ENCODE peak calls at places on chromosomes 12 and 14, in four cellular contexts. C is activated CD8-positive, alpha-beta T cell treated with anti-CD3 and anti-CD28 coated beads for 36 hours; F is IMR-90; E is stomach. Y is an unnamed sample.
A peak's percentile ranks its signal among the peaks of the same experiment; 100 is the strongest.

GRCh38 chr12:48717252-48717695 is 767 bp upstream of the CCNT1 start:
- DNase-seq in C (no peak), F (peak; percentile 4), E (no peak), Y (no peak)

GRCh38 chr14:99592933-99593753 is 10.9 kb downstream of the CCDC85C start:
- DNase-seq in C (no peak), F (no peak), E (no peak), Y (no peak)

GRCh38 chr12:67669217-67669924 is 20.8 kb downstream of the DYRK2 start:
- DNase-seq in C (peak; percentile 33), F (no peak), E (no peak), Y (no peak)

GRCh38 chr12:116183741-116184141 is 93.8 kb downstream of the MED13L start:
- DNase-seq in C (no peak), F (peak; percentile 47), E (no peak), Y (peak; percentile 21)

GRCh38 chr14:92607251-92607650 is 93.7 kb downstream of the RIN3 start:
- DNase-seq in C (no peak), F (no peak), E (no peak), Y (no peak)

GRCh38 chr14:105042813-105043212 is 21.9 kb upstream of the CDCA4 start:
- DNase-seq in C (no peak), F (no peak), E (no peak), Y (no peak)

GRCh38 chr12:106252056-106252455 is 4.2 kb upstream of the CKAP4 start:
- DNase-seq in C (no peak), F (no peak), E (no peak), Y (no peak)

GRCh38 chr12:117069126-117069788 is 30.0 kb downstream of the TESC start:
- DNase-seq in C (no peak), F (no peak), E (no peak), Y (no peak)

GRCh38 chr14:46432516-46432915 is 219.1 kb downstream of the RPL10L start:
- DNase-seq in C (no peak), F (no peak), E (no peak), Y (no peak)

GRCh38 chr12:87827638-87828264 is 201.4 kb downstream of the C12orf50 start:
- DNase-seq in C (no peak), F (peak; percentile 86), E (no peak), Y (no peak)

GRCh38 chr12:31849090-31849687 is 110.0 kb upstream of the RESF1 start:
- DNase-seq in C (no peak), F (peak; percentile 9), E (no peak), Y (no peak)

GRCh38 chr12:94304566-94305061 is 155.1 kb downstream of the CEP83 start:
- DNase-seq in C (no peak), F (peak; percentile 66), E (no peak), Y (peak; percentile 62)

GRCh38 chr12:7642876-7643309 is 22.8 kb downstream of the APOBEC1 start:
- DNase-seq in C (peak; percentile 62), F (no peak), E (no peak), Y (peak; percentile 26)

GRCh38 chr14:105091335-105092123 is 26.3 kb upstream of the GPR132 start:
- DNase-seq in C (no peak), F (no peak), E (peak; percentile 94), Y (peak; percentile 30)

GRCh38 chr12:7042847-7043246 is 17.7 kb upstream of the C1S start:
- DNase-seq in C (no peak), F (peak; percentile 29), E (no peak), Y (peak; percentile 41)

GRCh38 chr12:1851126-1851791 is 30.9 kb downstream of the LRTM2 start:
- DNase-seq in C (no peak), F (peak; percentile 56), E (no peak), Y (peak; percentile 61)

GRCh38 chr12:59119676-59120075 is 199.4 kb upstream of the LRIG3 start:
- DNase-seq in C (no peak), F (peak; percentile 39), E (no peak), Y (peak; percentile 2)

GRCh38 chr14:79018846-79019245 is 848.7 kb downstream of the NRXN3 start:
- DNase-seq in C (no peak), F (peak; percentile 82), E (no peak), Y (peak; percentile 57)

GRCh38 chr12:109199324-109199723 is 82.9 kb downstream of the ACACB start:
- DNase-seq in C (no peak), F (no peak), E (no peak), Y (no peak)

GRCh38 chr12:70719672-70720420 is 82.6 kb upstream of the PTPRB start:
- DNase-seq in C (peak; percentile 45), F (peak; percentile 36), E (no peak), Y (peak; percentile 20)

GRCh38 chr14:37384870-37385596 is 187.3 kb downstream of the MIPOL1 start:
- DNase-seq in C (no peak), F (no peak), E (no peak), Y (no peak)

DNA sequence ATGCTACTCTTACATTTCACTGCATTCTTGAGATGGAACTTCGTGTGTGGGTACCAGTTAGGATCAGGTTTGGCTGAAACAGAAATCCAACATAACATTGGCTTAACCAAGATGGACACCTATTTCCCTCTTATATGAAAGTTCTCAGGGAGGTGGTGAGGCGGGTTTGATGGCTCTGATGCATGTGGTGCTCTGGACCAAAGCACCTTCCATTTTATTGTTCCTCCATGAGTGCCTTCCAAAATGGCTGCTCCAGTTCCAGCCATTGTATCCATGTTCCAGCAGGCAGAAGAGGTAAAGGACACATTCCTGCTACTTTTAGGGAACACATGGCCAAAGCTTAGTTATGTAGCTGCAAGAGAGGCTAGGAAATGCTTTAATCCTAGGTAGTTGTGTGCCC is 29.6 kb downstream of the BRI3BP start:
- DNase-seq in C (no peak), F (no peak), E (no peak), Y (no peak)
- TF ChIP-seq CTCF in C (no peak), F (no peak), E (no peak), Y (no peak)

DNA sequence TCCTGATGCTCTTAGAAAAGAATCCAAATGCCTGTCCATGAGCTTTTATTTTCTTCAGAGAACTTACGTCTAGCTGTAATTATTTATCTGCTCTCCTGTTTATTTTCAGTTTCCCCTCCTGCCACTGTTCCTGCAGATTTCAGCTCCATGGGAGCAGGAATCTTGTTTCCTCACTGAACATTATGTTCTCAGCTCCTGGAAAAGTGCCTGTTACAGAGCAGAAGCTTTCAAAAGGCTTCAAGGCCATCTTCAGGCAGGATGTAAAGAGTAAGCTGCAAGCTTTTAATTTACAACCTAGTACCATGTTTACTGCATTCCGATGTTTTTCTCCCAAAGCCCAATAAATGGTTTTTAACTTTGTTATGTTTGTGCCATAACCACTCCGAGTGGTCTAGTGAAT is 98.4 kb upstream of the BTG1 start:
- DNase-seq in C (no peak), F (peak; percentile 6), E (no peak), Y (no peak)
- TF ChIP-seq CTCF in C (no peak), F (no peak), E (no peak), Y (no peak)

DNA sequence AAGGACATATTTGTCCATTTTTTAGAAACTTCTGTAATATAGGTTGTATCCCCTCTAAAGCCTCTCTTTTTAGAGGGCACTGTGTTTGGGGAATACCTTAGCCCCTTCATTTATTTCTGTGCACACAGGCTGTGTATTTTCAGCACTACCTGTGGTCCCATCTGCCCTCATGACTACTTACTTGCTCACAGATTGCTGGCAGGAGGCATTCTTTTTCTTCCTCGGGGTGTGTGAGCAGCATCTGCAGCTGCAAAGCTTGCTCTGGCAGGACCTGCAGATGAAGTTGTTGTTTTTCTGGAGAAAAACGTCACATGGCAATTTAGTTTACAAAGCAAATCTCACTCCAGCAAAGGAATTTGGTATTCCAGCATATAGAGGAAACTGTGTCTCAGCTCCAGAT is 24.3 kb downstream of the ANG start:
- DNase-seq in C (no peak), F (no peak), E (no peak), Y (no peak)
- TF ChIP-seq CTCF in C (no peak), F (no peak), E (no peak), Y (no peak)

DNA sequence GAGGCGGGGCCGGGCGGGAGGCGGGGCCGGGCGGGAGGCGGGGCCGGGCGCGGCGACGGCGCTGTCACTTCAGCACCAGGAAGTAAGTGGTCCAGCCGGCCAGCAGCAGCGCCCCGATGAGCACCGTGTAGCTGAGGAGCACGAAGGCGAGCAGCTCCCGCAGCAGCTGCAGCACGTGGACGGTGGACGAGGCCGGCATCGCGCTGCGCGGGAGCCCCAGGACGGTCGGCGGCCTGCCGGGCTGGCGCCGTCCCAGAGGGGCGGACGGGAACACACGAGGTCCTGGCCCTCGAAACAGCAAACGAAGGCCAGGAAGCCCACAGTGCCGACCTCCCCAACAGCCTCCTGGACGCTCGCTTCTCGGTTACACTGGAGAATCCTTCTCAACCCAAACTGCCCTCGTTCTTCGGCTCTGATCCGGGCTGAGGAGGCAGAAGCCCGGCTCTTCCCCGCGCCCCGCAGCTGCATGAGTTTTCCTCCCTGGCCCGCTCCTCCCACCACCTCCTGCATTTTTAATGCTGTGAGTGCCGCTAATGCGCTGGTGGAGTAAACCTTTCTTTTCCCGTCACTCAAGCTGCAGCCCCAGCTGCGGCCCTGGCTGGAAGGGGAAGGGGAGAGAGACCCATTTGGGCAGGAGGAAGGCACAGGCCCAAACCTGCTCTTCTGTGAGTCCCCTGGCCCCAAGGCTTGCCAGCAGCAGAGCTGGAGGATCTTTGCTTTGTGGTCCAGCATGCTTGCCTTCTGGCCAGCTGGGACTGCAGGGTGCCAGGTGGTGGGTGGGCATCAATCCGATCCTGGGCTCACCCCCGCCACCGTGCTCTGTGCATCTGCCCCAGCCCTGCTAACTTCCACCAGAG is 742 bp upstream of the DIABLO start:
- DNase-seq in C (no peak), F (no peak), E (no peak), Y (no peak)
- TF ChIP-seq CTCF in C (no peak), F (no peak), E (no peak), Y (no peak)

DNA sequence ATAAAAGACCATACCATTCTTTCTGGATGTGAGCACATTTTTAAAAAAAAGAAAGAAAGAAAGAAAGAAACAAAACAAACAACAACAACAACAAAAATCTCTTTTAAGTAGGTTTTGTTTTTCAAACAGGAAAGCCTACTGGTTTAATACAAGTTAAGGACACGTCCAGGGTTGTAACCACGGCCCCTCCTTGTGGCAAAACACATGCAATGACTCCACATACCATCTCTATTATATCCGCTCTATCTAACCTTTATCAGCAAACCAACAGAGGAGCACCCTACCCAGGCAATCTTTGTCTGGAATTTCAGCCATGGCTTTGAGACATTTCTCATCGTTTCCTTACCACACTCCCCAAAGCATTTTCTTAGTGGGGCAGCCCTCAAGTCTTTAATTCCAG is 360.5 kb upstream of the TMPO start:
- DNase-seq in C (no peak), F (no peak), E (no peak), Y (no peak)
- TF ChIP-seq CTCF in C (no peak), F (no peak), E (no peak), Y (no peak)

DNA sequence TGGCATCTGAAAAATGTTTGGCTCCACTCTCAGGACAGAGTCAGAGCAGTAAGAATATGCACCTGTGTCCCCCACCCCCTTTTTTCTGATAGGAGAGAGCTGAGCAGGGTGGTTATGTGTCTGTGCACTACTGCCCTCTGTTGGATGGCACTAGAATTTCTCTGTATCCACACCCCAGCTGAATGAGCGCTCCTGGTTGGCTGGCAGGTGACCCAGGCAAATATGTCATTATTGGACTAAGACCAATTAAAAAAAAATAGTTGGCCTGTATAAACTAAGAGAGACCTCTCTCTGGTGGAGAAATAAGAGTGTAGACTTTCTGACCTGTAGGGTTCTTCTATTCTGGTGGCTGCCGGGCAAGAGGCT is 107.0 kb downstream of the PTCSC3 start:
- DNase-seq in C (peak; percentile 41), F (peak; percentile 17), E (peak; percentile 32), Y (peak; percentile 9)
- TF ChIP-seq CTCF in C (peak; percentile 81), F (peak; percentile 43), E (peak; percentile 15), Y (peak; percentile 78)

GRCh38 chr12:60594035-60594711 is 998.3 kb downstream of the SLC16A7 start:
- DNase-seq in C (no peak), F (no peak), E (no peak), Y (no peak)
- TF ChIP-seq CTCF in C (no peak), F (no peak), E (no peak), Y (no peak)